ENCODE peak calls at places on chromosomes 12 and 14, in five cellular contexts. One of them, this sample, is unnamed.
A peak's percentile ranks its signal among the peaks of the same experiment; 100 is the strongest.

GRCh38 chr12:121626853-121627623 is 708 bp downstream of the ORAI1 start:
- DNase-seq in colonic mucosa: peak; percentile 69
- DNase-seq in endothelial cell of umbilical vein: peak; percentile 80
- DNase-seq in ovary: peak; percentile 61
- DNase-seq in A549: peak; percentile 68
- DNase-seq in this sample: no peak

GRCh38 chr14:41343857-41344256 is 262.8 kb upstream of the LRFN5 start:
- DNase-seq in endothelial cell of umbilical vein: no peak
- DNase-seq in A549: no peak
- DNase-seq in colonic mucosa: no peak
- DNase-seq in ovary: no peak
- DNase-seq in this sample: no peak

GRCh38 chr12:110002691-110003515 is 3.7 kb downstream of the ANKRD13A start:
- DNase-seq in ovary: no peak
- DNase-seq in colonic mucosa: no peak
- DNase-seq in endothelial cell of umbilical vein: no peak
- DNase-seq in A549: no peak
- DNase-seq in this sample: no peak

GRCh38 chr14:91878274-91878673 is 10.9 kb upstream of the TC2N start:
- DNase-seq in ovary: no peak
- DNase-seq in colonic mucosa: no peak
- DNase-seq in endothelial cell of umbilical vein: no peak
- DNase-seq in A549: no peak
- DNase-seq in this sample: no peak

GRCh38 chr12:26935636-26936378 is 2.0 kb downstream of the INTS13 start:
- DNase-seq in colonic mucosa: no peak
- DNase-seq in A549: no peak
- DNase-seq in ovary: no peak
- DNase-seq in endothelial cell of umbilical vein: peak; percentile 9
- DNase-seq in this sample: no peak

GRCh38 chr14:99158150-99158549 is 113.8 kb downstream of the BCL11B start:
- DNase-seq in endothelial cell of umbilical vein: no peak
- DNase-seq in ovary: no peak
- DNase-seq in colonic mucosa: no peak
- DNase-seq in A549: no peak
- DNase-seq in this sample: no peak

GRCh38 chr12:38875571-38876228 is 29.7 kb downstream of the CPNE8 start:
- DNase-seq in ovary: no peak
- DNase-seq in endothelial cell of umbilical vein: peak; percentile 61
- DNase-seq in colonic mucosa: no peak
- DNase-seq in A549: no peak
- DNase-seq in this sample: no peak

GRCh38 chr12:96064966-96065365 is 29.6 kb upstream of the LTA4H start:
- DNase-seq in endothelial cell of umbilical vein: no peak
- DNase-seq in A549: no peak
- DNase-seq in colonic mucosa: no peak
- DNase-seq in ovary: no peak
- DNase-seq in this sample: no peak

GRCh38 chr14:37946819-37947218 is 260.9 kb upstream of the SSTR1 start:
- DNase-seq in A549: no peak
- DNase-seq in endothelial cell of umbilical vein: no peak
- DNase-seq in ovary: no peak
- DNase-seq in colonic mucosa: no peak
- DNase-seq in this sample: no peak

GRCh38 chr12:42977451-42978230 is 388.1 kb upstream of the PRICKLE1 start:
- DNase-seq in ovary: no peak
- DNase-seq in endothelial cell of umbilical vein: no peak
- DNase-seq in colonic mucosa: no peak
- DNase-seq in A549: no peak
- DNase-seq in this sample: no peak

GRCh38 chr12:78167510-78167909 is 336.8 kb downstream of the NAV3 start:
- DNase-seq in colonic mucosa: no peak
- DNase-seq in A549: no peak
- DNase-seq in endothelial cell of umbilical vein: no peak
- DNase-seq in ovary: no peak
- DNase-seq in this sample: no peak

GRCh38 chr12:88575361-88575959 is 4.8 kb downstream of the KITLG start:
- DNase-seq in endothelial cell of umbilical vein: no peak
- DNase-seq in colonic mucosa: no peak
- DNase-seq in ovary: no peak
- DNase-seq in A549: no peak
- DNase-seq in this sample: no peak

GRCh38 chr12:65999564-66000280 is 130.8 kb downstream of the LLPH start:
- DNase-seq in ovary: no peak
- DNase-seq in A549: no peak
- DNase-seq in endothelial cell of umbilical vein: no peak
- DNase-seq in colonic mucosa: no peak
- DNase-seq in this sample: no peak

GRCh38 chr14:73166399-73166798 is 30.1 kb downstream of the PSEN1 start:
- DNase-seq in colonic mucosa: no peak
- DNase-seq in ovary: no peak
- DNase-seq in endothelial cell of umbilical vein: no peak
- DNase-seq in A549: no peak
- DNase-seq in this sample: no peak

GRCh38 chr12:5470221-5470620 is 38.3 kb downstream of the NTF3 start:
- DNase-seq in A549: no peak
- DNase-seq in colonic mucosa: no peak
- DNase-seq in ovary: no peak
- DNase-seq in endothelial cell of umbilical vein: no peak
- DNase-seq in this sample: no peak

GRCh38 chr14:44384093-44384492 is 123.0 kb downstream of the FSCB start:
- DNase-seq in ovary: no peak
- DNase-seq in endothelial cell of umbilical vein: no peak
- DNase-seq in colonic mucosa: no peak
- DNase-seq in A549: no peak
- DNase-seq in this sample: no peak

GRCh38 chr12:114555451-114555850 is 128.5 kb downstream of the TBX3 start:
- DNase-seq in endothelial cell of umbilical vein: no peak
- DNase-seq in ovary: no peak
- DNase-seq in A549: no peak
- DNase-seq in colonic mucosa: no peak
- DNase-seq in this sample: no peak

GRCh38 chr12:7479784-7480183 is 23.8 kb downstream of the CD163 start:
- DNase-seq in A549: no peak
- DNase-seq in endothelial cell of umbilical vein: no peak
- DNase-seq in ovary: no peak
- DNase-seq in colonic mucosa: no peak
- DNase-seq in this sample: no peak

GRCh38 chr14:29993148-29993547 is 65.5 kb upstream of the PRKD1 start:
- DNase-seq in colonic mucosa: no peak
- DNase-seq in A549: no peak
- DNase-seq in ovary: no peak
- DNase-seq in endothelial cell of umbilical vein: no peak
- DNase-seq in this sample: no peak

GRCh38 chr14:53758141-53758540 is 198.5 kb downstream of the BMP4 start:
- DNase-seq in endothelial cell of umbilical vein: no peak
- DNase-seq in colonic mucosa: no peak
- DNase-seq in ovary: no peak
- DNase-seq in A549: no peak
- DNase-seq in this sample: no peak

GRCh38 chr12:90858261-90858660 is 96.7 kb downstream of the CCER1 start:
- DNase-seq in endothelial cell of umbilical vein: peak; percentile 28
- DNase-seq in ovary: no peak
- DNase-seq in colonic mucosa: peak; percentile 69
- DNase-seq in A549: no peak
- DNase-seq in this sample: no peak

GRCh38 chr12:116126610-116127009 is 150.9 kb downstream of the MED13L start:
- DNase-seq in endothelial cell of umbilical vein: no peak
- DNase-seq in colonic mucosa: no peak
- DNase-seq in A549: no peak
- DNase-seq in ovary: no peak
- DNase-seq in this sample: no peak

GRCh38 chr14:68131907-68132306 is 312.3 kb downstream of the RAD51B start:
- DNase-seq in ovary: no peak
- DNase-seq in endothelial cell of umbilical vein: no peak
- DNase-seq in A549: no peak
- DNase-seq in colonic mucosa: no peak
- DNase-seq in this sample: no peak

GRCh38 chr14:52299692-52300278 is 14.3 kb upstream of the PTGER2 start:
- DNase-seq in endothelial cell of umbilical vein: peak; percentile 47
- DNase-seq in colonic mucosa: no peak
- DNase-seq in ovary: no peak
- DNase-seq in A549: peak; percentile 54
- DNase-seq in this sample: no peak

GRCh38 chr12:27085654-27086053 is 3.3 kb upstream of the C12orf71 start:
- DNase-seq in A549: no peak
- DNase-seq in colonic mucosa: no peak
- DNase-seq in ovary: no peak
- DNase-seq in endothelial cell of umbilical vein: no peak
- DNase-seq in this sample: no peak

GRCh38 chr14:38786921-38787320 is 316.1 kb downstream of the SEC23A start:
- DNase-seq in colonic mucosa: no peak
- DNase-seq in A549: no peak
- DNase-seq in ovary: no peak
- DNase-seq in endothelial cell of umbilical vein: no peak
- DNase-seq in this sample: no peak

GRCh38 chr12:20629414-20630156 is 65.5 kb upstream of the SLCO1C1 start:
- DNase-seq in endothelial cell of umbilical vein: peak; percentile 81
- DNase-seq in colonic mucosa: peak; percentile 58
- DNase-seq in ovary: peak; percentile 33
- DNase-seq in A549: peak; percentile 61
- DNase-seq in this sample: no peak

GRCh38 chr14:54881235-54881760 is 21.3 kb downstream of the GCH1 start:
- DNase-seq in A549: no peak
- DNase-seq in endothelial cell of umbilical vein: no peak
- DNase-seq in colonic mucosa: peak; percentile 45
- DNase-seq in ovary: no peak
- DNase-seq in this sample: no peak

DNA sequence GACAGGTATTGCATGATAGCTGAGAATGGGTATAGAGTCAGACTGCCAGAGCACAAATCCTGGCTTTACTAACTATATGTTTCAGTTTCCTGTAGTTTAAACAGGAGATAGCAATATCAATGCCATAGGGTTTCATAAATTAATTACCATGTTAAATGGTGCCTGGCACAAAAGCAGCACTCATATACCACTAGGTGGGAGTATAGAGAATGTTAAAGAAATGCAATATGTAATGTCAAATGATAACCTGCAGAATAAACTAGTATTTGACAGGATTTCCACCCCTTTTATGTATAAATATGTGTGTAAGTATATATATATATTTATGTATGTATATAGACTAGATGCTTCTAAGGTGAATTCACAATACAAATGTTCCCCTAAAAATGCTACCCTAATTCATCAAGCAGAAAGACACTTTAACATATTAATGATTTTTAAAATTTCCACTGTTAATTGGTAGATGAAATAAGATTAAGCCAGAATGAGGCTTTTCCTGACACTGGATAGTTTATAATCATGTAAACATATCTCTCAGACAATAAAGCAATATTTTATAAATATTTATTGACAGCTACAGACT is 8.6 kb downstream of the WDR89 start:
- DNase-seq in ovary: no peak
- DNase-seq in A549: peak; percentile 43
- DNase-seq in colonic mucosa: no peak
- DNase-seq in endothelial cell of umbilical vein: peak; percentile 52
- DNase-seq in this sample: no peak
- H3K27ac ChIP-seq in ovary: no peak overlapping the region
- H3K27ac ChIP-seq in A549: no peak overlapping the region
- H3K27ac ChIP-seq in colonic mucosa: no peak overlapping the region
- H3K27ac ChIP-seq in endothelial cell of umbilical vein: no peak overlapping the region
- H3K27ac ChIP-seq in this sample: no peak overlapping the region

DNA sequence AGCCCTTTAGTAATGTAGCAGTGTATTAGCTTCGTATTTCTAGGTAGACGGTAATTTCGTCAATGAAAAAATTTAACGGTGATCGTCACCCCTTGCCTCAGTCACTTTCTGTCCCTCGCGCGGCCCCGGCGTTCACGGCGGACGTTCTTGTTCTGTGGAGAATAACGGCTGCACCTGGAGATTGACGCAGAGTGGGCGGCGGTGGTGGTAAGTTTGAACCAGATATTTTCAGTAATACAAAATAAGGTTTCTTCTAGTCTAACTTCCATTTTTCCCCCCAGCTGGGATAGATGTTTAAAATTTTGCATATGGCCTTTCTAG is 341 bp downstream of the ZNF10 start:
- DNase-seq in endothelial cell of umbilical vein: no peak
- DNase-seq in colonic mucosa: no peak
- DNase-seq in A549: no peak
- DNase-seq in ovary: peak; percentile 44
- DNase-seq in this sample: no peak
- H3K27ac ChIP-seq in endothelial cell of umbilical vein: peak overlapping the region; percentile 86
- H3K27ac ChIP-seq in colonic mucosa: peak overlapping the region; percentile 97
- H3K27ac ChIP-seq in A549: peak overlapping the region; percentile 88
- H3K27ac ChIP-seq in ovary: peak overlapping the region; percentile 95
- H3K27ac ChIP-seq in this sample: peak overlapping the region; percentile 97

GRCh38 chr12:57236224-57236924 is 6.9 kb downstream of the SHMT2 start:
- DNase-seq in endothelial cell of umbilical vein: no peak
- DNase-seq in ovary: no peak
- DNase-seq in A549: no peak
- DNase-seq in colonic mucosa: no peak
- DNase-seq in this sample: no peak
- H3K27ac ChIP-seq in endothelial cell of umbilical vein: no peak overlapping the region
- H3K27ac ChIP-seq in ovary: no peak overlapping the region
- H3K27ac ChIP-seq in A549: no peak overlapping the region
- H3K27ac ChIP-seq in colonic mucosa: no peak overlapping the region
- H3K27ac ChIP-seq in this sample: peak overlapping the region; percentile 26

DNA sequence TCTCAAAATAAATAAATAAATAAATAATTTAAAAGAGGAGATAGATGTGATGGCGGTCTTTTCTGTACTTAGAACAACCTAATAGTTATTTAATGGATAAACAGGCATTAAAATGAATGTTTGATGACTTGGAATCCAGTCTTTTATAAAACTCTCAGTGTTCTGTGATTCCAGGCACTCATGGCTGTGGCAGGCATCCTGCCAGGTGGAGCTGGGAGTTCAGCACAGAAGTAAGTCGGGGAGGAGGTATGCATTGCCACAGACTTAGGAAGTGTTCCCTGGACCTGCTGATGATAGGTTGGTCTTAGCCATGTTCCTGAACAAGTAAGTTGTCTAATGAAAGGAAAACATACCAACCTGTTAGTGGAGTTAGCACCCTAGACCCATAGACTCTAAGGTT is 126.3 kb downstream of the CACNA1C start:
- DNase-seq in endothelial cell of umbilical vein: no peak
- DNase-seq in colonic mucosa: no peak
- DNase-seq in A549: no peak
- DNase-seq in ovary: no peak
- DNase-seq in this sample: no peak
- H3K27ac ChIP-seq in endothelial cell of umbilical vein: no peak overlapping the region
- H3K27ac ChIP-seq in colonic mucosa: no peak overlapping the region
- H3K27ac ChIP-seq in A549: no peak overlapping the region
- H3K27ac ChIP-seq in ovary: no peak overlapping the region
- H3K27ac ChIP-seq in this sample: no peak overlapping the region

DNA sequence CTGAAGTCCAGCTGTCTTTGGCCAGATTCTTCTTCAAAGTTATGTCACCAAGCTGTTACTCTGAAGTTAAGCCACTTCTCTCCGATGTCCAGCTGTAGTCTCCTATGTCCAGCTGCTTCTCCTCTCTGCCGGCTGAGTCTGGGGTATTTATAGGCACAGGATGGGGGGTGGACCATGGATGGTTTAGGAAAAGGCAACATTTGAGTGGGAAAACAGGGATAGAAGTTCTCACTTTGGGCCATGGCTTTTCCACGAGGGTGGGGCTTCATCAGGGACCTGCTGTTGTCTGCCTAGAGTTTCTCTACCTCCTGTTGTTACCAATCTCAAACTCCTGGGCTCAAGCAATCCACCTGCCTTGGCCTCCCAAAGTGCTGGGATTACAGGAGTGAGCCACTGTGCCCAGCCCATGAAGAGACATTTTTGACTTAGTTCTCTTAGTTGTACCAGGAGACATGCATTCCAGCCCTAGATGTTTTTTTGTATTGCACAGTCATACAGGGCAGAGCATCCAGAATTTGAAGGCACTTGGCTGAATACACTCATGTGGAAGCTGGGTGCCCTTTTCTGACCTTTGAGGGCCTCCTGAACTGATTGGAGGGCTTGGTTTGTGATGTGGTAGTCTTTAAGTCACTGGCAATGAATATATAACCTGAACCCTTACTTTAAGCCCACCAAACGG is 79.8 kb upstream of the HECTD1 start:
- DNase-seq in ovary: no peak
- DNase-seq in colonic mucosa: no peak
- DNase-seq in A549: no peak
- DNase-seq in endothelial cell of umbilical vein: no peak
- DNase-seq in this sample: no peak
- H3K27ac ChIP-seq in ovary: no peak overlapping the region
- H3K27ac ChIP-seq in colonic mucosa: no peak overlapping the region
- H3K27ac ChIP-seq in A549: no peak overlapping the region
- H3K27ac ChIP-seq in endothelial cell of umbilical vein: no peak overlapping the region
- H3K27ac ChIP-seq in this sample: no peak overlapping the region